ENCODE peak calls at places on chromosomes 16 and 17, in seven cellular contexts. R is GM04503; T is NAMALWA; L is iPS DF 6.9; O is activated naive CD4-positive, alpha-beta T cell; D is cardiac fibroblast; P is putamen. K is an unnamed sample.

GRCh38 chr16:13435873-13436474 is 484.0 kb upstream of the ERCC4 start:
- DNase-seq in R (no peak), T (peak), L (peak), O (no peak), D (no peak), P (no peak), K (no peak)

GRCh38 chr17:72119963-72120877 is 600 bp upstream of the SOX9 start:
- DNase-seq in R (no peak), T (no peak), L (no peak), O (no peak), D (peak), P (peak), K (no peak)

GRCh38 chr17:14922421-14922820 is 342.7 kb downstream of the PMP22 start:
- DNase-seq in R (no peak), T (no peak), L (no peak), O (no peak), D (peak), P (peak), K (no peak)

GRCh38 chr17:43966276-43966675 is 12.5 kb upstream of the PYY start:
- DNase-seq in R (no peak), T (no peak), L (no peak), O (no peak), D (no peak), P (no peak), K (no peak)

GRCh38 chr17:58327363-58328194 is 1.0 kb downstream of the TSPOAP1 start:
- DNase-seq in R (no peak), T (peak), L (no peak), O (no peak), D (no peak), P (no peak), K (no peak)

GRCh38 chr17:37121616-37122015 is 172.9 kb downstream of the AATF start:
- DNase-seq in R (no peak), T (no peak), L (no peak), O (no peak), D (no peak), P (no peak), K (no peak)

GRCh38 chr17:43316522-43317142 is 82.2 kb upstream of the ARL4D start:
- DNase-seq in R (no peak), T (peak), L (no peak), O (no peak), D (no peak), P (no peak), K (no peak)

GRCh38 chr16:86044241-86044671 is 145.3 kb downstream of the IRF8 start:
- DNase-seq in R (no peak), T (peak), L (peak), O (peak), D (peak), P (no peak), K (no peak)

GRCh38 chr16:66515543-66516171 is 34.3 kb downstream of the TK2 start:
- DNase-seq in R (peak), T (peak), L (no peak), O (no peak), D (peak), P (no peak), K (peak)

GRCh38 chr16:48629531-48629930 is 19.6 kb upstream of the N4BP1 start:
- DNase-seq in R (no peak), T (no peak), L (no peak), O (no peak), D (no peak), P (no peak), K (no peak)

GRCh38 chr16:2500634-2500936 is 13.2 kb upstream of the ATP6V0C start:
- DNase-seq in R (no peak), T (no peak), L (no peak), O (no peak), D (no peak), P (no peak), K (no peak)

GRCh38 chr17:61444831-61445230 is 7.4 kb upstream of the TBX4 start:
- DNase-seq in R (no peak), T (no peak), L (no peak), O (no peak), D (no peak), P (no peak), K (no peak)

GRCh38 chr17:75277664-75278071 is 6.6 kb upstream of the MIF4GD start:
- DNase-seq in R (peak), T (no peak), L (no peak), O (no peak), D (peak), P (no peak), K (no peak)

GRCh38 chr16:30875881-30876791 is 17.7 kb downstream of the BCL7C start:
- DNase-seq in R (no peak), T (peak), L (no peak), O (no peak), D (peak), P (no peak), K (no peak)

GRCh38 chr16:74561626-74562025 is 45.3 kb downstream of the GLG1 start:
- DNase-seq in R (no peak), T (no peak), L (no peak), O (no peak), D (no peak), P (no peak), K (no peak)

GRCh38 chr16:77888786-77889185 is 100.4 kb downstream of the VAT1L start:
- DNase-seq in R (no peak), T (no peak), L (no peak), O (no peak), D (no peak), P (no peak), K (no peak)

GRCh38 chr17:26792486-26792885 is 501.4 kb upstream of the WSB1 start:
- DNase-seq in R (peak), T (peak), L (no peak), O (no peak), D (peak), P (no peak), K (no peak)

GRCh38 chr16:80938035-80938927 is 68.4 kb downstream of the CMC2 start:
- DNase-seq in R (peak), T (no peak), L (no peak), O (no peak), D (peak), P (no peak), K (peak)

GRCh38 chr16:11562411-11562810 is 24.3 kb downstream of the LITAF start:
- DNase-seq in R (no peak), T (no peak), L (no peak), O (no peak), D (no peak), P (no peak), K (no peak)

GRCh38 chr17:56595831-56596740 is 2.6 kb downstream of the NOG start:
- DNase-seq in R (no peak), T (no peak), L (no peak), O (no peak), D (no peak), P (no peak), K (no peak)

GRCh38 chr17:67588326-67588725 is 129.4 kb upstream of the NOL11 start:
- DNase-seq in R (no peak), T (no peak), L (no peak), O (no peak), D (no peak), P (no peak), K (no peak)

GRCh38 chr16:79607587-79607986 is 7.0 kb upstream of the MAF start:
- DNase-seq in R (no peak), T (no peak), L (no peak), O (no peak), D (peak), P (no peak), K (no peak)

GRCh38 chr17:73901661-73902415 is 257.6 kb upstream of the SDK2 start:
- DNase-seq in R (no peak), T (peak), L (no peak), O (no peak), D (no peak), P (no peak), K (no peak)

GRCh38 chr17:44522883-44523671 is 19.9 kb upstream of the GPATCH8 start:
- DNase-seq in R (no peak), T (peak), L (no peak), O (peak), D (peak), P (no peak), K (no peak)

GRCh38 chr16:50863673-50864144 is 121.8 kb downstream of the CYLD start:
- DNase-seq in R (no peak), T (no peak), L (no peak), O (no peak), D (no peak), P (no peak), K (no peak)

GRCh38 chr16:81175325-81175891 is 63.1 kb upstream of the BCO1 start:
- DNase-seq in R (peak), T (no peak), L (no peak), O (no peak), D (peak), P (no peak), K (peak)

GRCh38 chr17:19928299-19928698 is 49.3 kb downstream of the AKAP10 start:
- DNase-seq in R (no peak), T (no peak), L (no peak), O (no peak), D (peak), P (no peak), K (no peak)

GRCh38 chr17:49522329-49522890 is 27.3 kb downstream of the NGFR start:
- DNase-seq in R (no peak), T (no peak), L (no peak), O (no peak), D (no peak), P (no peak), K (no peak)

GRCh38 chr17:83029571-83029970 is 49.8 kb upstream of the METRNL start:
- DNase-seq in R (no peak), T (no peak), L (no peak), O (no peak), D (no peak), P (no peak), K (no peak)

GRCh38 chr16:46757339-46758050 is 9.4 kb upstream of the MYLK3 start:
- DNase-seq in R (no peak), T (no peak), L (no peak), O (no peak), D (peak), P (no peak), K (no peak)

GRCh38 chr17:49565948-49566491 is 9.7 kb upstream of the NXPH3 start:
- DNase-seq in R (no peak), T (no peak), L (no peak), O (no peak), D (peak), P (peak), K (no peak)

GRCh38 chr16:58333937-58334336 is 39.1 kb upstream of the PRSS54 start:
- DNase-seq in R (no peak), T (no peak), L (no peak), O (no peak), D (no peak), P (no peak), K (no peak)

GRCh38 chr17:51423421-51424160 is 163.2 kb downstream of the UTP18 start:
- DNase-seq in R (no peak), T (no peak), L (no peak), O (no peak), D (no peak), P (no peak), K (no peak)

GRCh38 chr16:82062645-82063058 is 27.6 kb downstream of the HSD17B2 start:
- DNase-seq in R (peak), T (no peak), L (no peak), O (no peak), D (peak), P (no peak), K (no peak)

GRCh38 chr17:83124871-83125514 is 45.6 kb downstream of the METRNL start:
- DNase-seq in R (no peak), T (no peak), L (no peak), O (no peak), D (no peak), P (peak), K (no peak)

GRCh38 chr16:76385831-76386230 is 108.6 kb downstream of the CNTNAP4 start:
- DNase-seq in R (no peak), T (no peak), L (no peak), O (no peak), D (no peak), P (no peak), K (no peak)

GRCh38 chr17:41977991-41978390 is 11.4 kb downstream of the CNP start:
- DNase-seq in R (no peak), T (no peak), L (no peak), O (no peak), D (no peak), P (no peak), K (no peak)

GRCh38 chr16:53546988-53547391 is 44.0 kb upstream of the AKTIP start:
- DNase-seq in R (no peak), T (no peak), L (no peak), O (no peak), D (peak), P (no peak), K (no peak)

GRCh38 chr17:7541074-7541621 is 7.7 kb upstream of the TNFSF12 start:
- DNase-seq in R (no peak), T (no peak), L (no peak), O (no peak), D (no peak), P (no peak), K (no peak)

GRCh38 chr17:53607475-53607874 is 215.3 kb upstream of the KIF2B start:
- DNase-seq in R (no peak), T (no peak), L (peak), O (no peak), D (no peak), P (no peak), K (no peak)